ENCODE peak calls at places on chromosomes 7 and 10, in four cellular contexts. S is hepatocyte, J is aorta, H is left lung. Z is an unnamed sample. For H3K4me1, the result is how much of the 10 kb centered on the place peaks cover.

GRCh38 chr7:92608380-92609322 is 18.5 kb upstream of the FAM133B start:
- DNase-seq in H (peak), S (peak), J (no peak), Z (no peak)

GRCh38 chr7:17618652-17618974 is 320.2 kb downstream of the AHR start:
- DNase-seq in J (no peak), H (no peak), S (peak), Z (peak)

GRCh38 chr10:74373059-74373458 is 222.0 kb downstream of the ADK start:
- DNase-seq in H (no peak), J (no peak), S (no peak), Z (no peak)

GRCh38 chr7:901388-902154 is 25.2 kb downstream of the GET4 start:
- DNase-seq in H (peak), J (peak), S (peak), Z (peak)

GRCh38 chr10:28111712-28112111 is 112.8 kb upstream of the ODAD2 start:
- DNase-seq in J (no peak), S (no peak), H (no peak), Z (no peak)

GRCh38 chr10:72069751-72070501 is 18.4 kb downstream of the SPOCK2 start:
- DNase-seq in J (no peak), H (no peak), S (no peak), Z (no peak)

GRCh38 chr10:76231258-76231934 is 800.0 kb downstream of the LRMDA start:
- DNase-seq in J (no peak), S (no peak), H (no peak), Z (no peak)

GRCh38 chr10:130778166-130778545 is 533.4 kb downstream of the TCERG1L start:
- DNase-seq in J (peak), S (no peak), H (no peak), Z (no peak)

GRCh38 chr10:130137077-130137448 is 872 bp downstream of the GLRX3 start:
- DNase-seq in H (no peak), J (no peak), S (peak), Z (peak)

GRCh38 chr10:50314169-50315071 is 63.1 kb upstream of the ASAH2 start:
- DNase-seq in J (no peak), S (no peak), H (no peak), Z (no peak)

GRCh38 chr7:45255187-45255586 is 97.6 kb downstream of the RAMP3 start:
- DNase-seq in S (no peak), H (no peak), J (no peak), Z (no peak)

GRCh38 chr7:108282427-108282996 is 152.4 kb upstream of the LAMB4 start:
- DNase-seq in S (no peak), J (no peak), H (no peak), Z (no peak)

GRCh38 chr7:79287976-79288375 is 165.5 kb downstream of the MAGI2 start:
- DNase-seq in S (no peak), J (no peak), H (no peak), Z (no peak)

GRCh38 chr7:139702313-139702731 is 75.5 kb downstream of the HIPK2 start:
- DNase-seq in H (no peak), S (no peak), J (no peak), Z (peak)

DNA sequence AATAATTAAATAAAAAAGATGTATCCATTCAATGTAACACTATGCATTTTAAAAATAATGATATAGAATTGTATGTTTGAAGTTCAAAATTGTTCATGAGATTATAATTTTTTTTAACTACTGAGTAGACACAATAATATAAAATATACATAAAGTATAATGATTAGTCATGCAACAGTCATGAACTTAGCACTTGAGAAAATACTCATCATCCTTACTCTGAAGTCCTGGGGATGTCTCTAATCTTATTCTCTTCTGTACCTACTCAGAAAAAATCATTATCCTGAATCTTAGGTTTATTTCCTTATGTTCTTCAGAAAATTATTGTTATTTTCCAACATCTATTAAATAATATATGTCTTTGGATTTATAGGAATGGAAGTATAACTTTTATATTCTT is 26.4 kb upstream of the IKZF1 start:
- DNase-seq in J (no peak), H (no peak), S (no peak), Z (no peak)
- H3K4me1 ChIP-seq in J (under half), H (under half), S (under half), Z (under half)

GRCh38 chr10:69537449-69537848 is 35.8 kb downstream of the NEUROG3 start:
- DNase-seq in S (no peak), J (no peak), H (no peak), Z (no peak)
- H3K4me1 ChIP-seq in S (under half), J (under half), H (under half), Z (under half)

DNA sequence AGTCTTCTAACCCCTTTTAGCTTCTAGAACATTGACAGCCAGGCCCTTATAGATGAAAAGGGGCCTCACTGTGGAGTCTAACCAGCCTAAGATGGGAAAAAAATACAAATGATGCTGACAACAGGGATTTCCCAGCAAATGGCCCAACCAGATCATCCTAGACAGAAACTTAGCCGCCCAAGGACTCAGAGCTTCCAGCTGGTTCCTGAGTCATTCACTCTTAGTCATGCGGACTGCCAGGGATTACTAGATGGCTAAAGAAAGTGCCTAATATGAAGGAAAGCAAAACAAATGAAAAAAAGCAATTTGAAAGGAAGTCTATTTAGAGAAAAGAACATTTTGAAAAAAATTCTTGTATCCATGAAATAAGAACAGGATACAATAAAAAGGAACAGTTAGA is 23.7 kb downstream of the TSPAN14 start:
- DNase-seq in H (no peak), J (no peak), S (no peak), Z (peak)
- H3K4me1 ChIP-seq in H (half or more), J (under half), S (under half), Z (under half)

DNA sequence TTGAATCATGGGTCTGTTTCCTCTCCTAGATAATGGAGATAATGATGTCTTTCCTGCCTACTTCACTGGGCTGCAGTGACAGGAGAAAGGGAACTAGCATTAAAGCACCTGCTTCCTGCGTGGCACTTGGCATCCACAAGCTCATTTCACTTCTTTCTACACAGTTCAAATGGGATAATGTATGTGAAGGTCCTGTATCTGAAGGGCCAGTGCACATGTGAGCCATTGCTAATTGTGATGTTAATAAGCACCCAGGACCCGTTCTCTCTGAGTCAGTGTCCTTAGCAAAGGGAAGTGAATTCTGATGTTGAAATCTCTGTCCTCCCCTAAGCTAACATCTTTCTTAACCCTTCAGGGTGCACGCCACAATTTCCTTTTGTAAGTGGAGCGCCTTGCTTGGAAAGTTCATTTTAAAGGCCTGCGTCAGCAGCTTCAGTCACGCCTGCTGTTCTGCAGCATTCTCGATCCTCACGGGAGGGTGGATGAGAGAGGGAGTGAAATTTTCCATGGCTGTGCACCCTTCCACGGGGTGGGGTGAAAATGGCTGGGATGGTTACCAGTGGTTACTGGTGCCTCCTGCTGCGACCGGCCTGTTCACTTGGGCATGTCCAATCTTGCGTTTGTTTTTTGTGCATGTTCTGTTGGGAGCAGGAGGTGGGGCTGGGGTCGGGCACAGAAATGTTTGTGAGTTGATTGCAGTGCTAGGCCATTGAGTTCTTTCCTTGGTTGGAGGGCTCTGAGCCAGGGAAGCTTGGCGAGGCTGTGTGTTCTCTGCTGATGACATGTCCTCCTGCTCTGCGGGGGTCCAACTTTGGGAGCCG is 59.2 kb downstream of the HK1 start:
- DNase-seq in J (no peak), S (peak), H (peak), Z (no peak)
- H3K4me1 ChIP-seq in J (under half), S (under half), H (half or more), Z (under half)

GRCh38 chr10:3805227-3805790 is 20.3 kb upstream of the KLF6 start:
- DNase-seq in H (no peak), S (no peak), J (no peak), Z (no peak)

GRCh38 chr10:3807928-3808496 is 23.0 kb upstream of the KLF6 start:
- DNase-seq in H (no peak), S (peak), J (no peak), Z (no peak)

GRCh38 chr10:3805791-3806381 is 20.9 kb upstream of the KLF6 start:
- DNase-seq in S (peak), H (no peak), J (no peak), Z (peak)

GRCh38 chr10:3807221-3807927 is 22.4 kb upstream of the KLF6 start:
- DNase-seq in H (no peak), J (no peak), S (no peak), Z (no peak)

GRCh38 chr10:3806603-3807002 is 21.6 kb upstream of the KLF6 start:
- DNase-seq in J (no peak), S (peak), H (no peak), Z (no peak)
- H3K4me1 ChIP-seq in J (under half), S (half or more), H (half or more), Z (under half)

DNA sequence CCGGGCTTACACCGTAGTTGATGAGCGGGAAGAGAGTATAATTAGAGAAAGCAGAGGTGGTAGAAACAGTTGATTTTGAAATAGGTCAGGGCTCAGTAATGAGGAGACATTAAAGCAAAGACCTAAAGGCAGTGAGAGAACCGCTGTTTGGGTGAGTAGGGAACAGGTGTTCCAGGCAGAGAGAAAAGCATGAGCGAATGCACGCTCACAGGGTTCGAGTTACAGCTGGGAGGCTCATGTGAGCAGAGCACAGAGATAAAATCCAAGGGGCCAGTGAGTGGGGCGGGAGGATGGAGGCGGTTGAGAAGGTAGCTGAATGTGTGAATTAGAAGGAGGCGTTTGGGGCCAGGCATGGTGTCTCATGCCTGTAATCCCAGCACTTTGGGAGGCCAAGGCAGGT is 39.9 kb downstream of the APBB1IP start:
- DNase-seq in J (no peak), H (no peak), S (no peak), Z (peak)
- H3K4me1 ChIP-seq in J (under half), H (half or more), S (under half), Z (under half)

GRCh38 chr10:36489928-36490279 is 635.5 kb upstream of the ANKRD30A start:
- DNase-seq in S (no peak), J (no peak), H (no peak), Z (no peak)
- H3K4me1 ChIP-seq in S (under half), J (under half), H (under half), Z (under half)

GRCh38 chr7:137329411-137329810 is 14.1 kb downstream of the PTN start:
- DNase-seq in J (no peak), H (no peak), S (no peak), Z (no peak)
- H3K4me1 ChIP-seq in J (under half), H (under half), S (under half), Z (under half)